ENCODE peak calls at places on chromosomes 13 and 19, in five cellular contexts. L is GM12878, C is SK-N-SH, E is K562, U is HepG2. T is an unnamed sample.
A peak's percentile ranks its signal among the peaks of the same experiment; 100 is the strongest.

GRCh38 chr19:27681972-27682371 is 1531.0 kb downstream of the UQCRFS1 start:
- DNase-seq in L (no peak), C (no peak), E (no peak), U (no peak), T (no peak)

GRCh38 chr13:111472559-111473460 is 152.4 kb downstream of the TEX29 start:
- DNase-seq in L (no peak), C (no peak), E (no peak), U (no peak), T (no peak)

GRCh38 chr13:104461049-104461448 is 1394.8 kb upstream of the SLC10A2 start:
- DNase-seq in L (no peak), C (no peak), E (no peak), U (no peak), T (no peak)

GRCh38 chr19:2051771-2052704 is 994 bp upstream of the MKNK2 start:
- DNase-seq in L (peak; percentile 72), C (no peak), E (no peak), U (no peak), T (no peak)

GRCh38 chr13:102847272-102848234 is 1.7 kb downstream of the ERCC5 start:
- DNase-seq in L (no peak), C (peak; percentile 17), E (peak; percentile 39), U (no peak), T (peak; percentile 54)

GRCh38 chr13:107138987-107139386 is 571.0 kb upstream of the ARGLU1 start:
- DNase-seq in L (no peak), C (no peak), E (no peak), U (no peak), T (no peak)

GRCh38 chr13:98529171-98529570 is 47.7 kb downstream of the STK24 start:
- DNase-seq in L (no peak), C (no peak), E (no peak), U (no peak), T (no peak)

GRCh38 chr19:4517451-4518057 is 732 bp downstream of the PLIN4 start:
- DNase-seq in L (no peak), C (no peak), E (no peak), U (no peak), T (no peak)

DNA sequence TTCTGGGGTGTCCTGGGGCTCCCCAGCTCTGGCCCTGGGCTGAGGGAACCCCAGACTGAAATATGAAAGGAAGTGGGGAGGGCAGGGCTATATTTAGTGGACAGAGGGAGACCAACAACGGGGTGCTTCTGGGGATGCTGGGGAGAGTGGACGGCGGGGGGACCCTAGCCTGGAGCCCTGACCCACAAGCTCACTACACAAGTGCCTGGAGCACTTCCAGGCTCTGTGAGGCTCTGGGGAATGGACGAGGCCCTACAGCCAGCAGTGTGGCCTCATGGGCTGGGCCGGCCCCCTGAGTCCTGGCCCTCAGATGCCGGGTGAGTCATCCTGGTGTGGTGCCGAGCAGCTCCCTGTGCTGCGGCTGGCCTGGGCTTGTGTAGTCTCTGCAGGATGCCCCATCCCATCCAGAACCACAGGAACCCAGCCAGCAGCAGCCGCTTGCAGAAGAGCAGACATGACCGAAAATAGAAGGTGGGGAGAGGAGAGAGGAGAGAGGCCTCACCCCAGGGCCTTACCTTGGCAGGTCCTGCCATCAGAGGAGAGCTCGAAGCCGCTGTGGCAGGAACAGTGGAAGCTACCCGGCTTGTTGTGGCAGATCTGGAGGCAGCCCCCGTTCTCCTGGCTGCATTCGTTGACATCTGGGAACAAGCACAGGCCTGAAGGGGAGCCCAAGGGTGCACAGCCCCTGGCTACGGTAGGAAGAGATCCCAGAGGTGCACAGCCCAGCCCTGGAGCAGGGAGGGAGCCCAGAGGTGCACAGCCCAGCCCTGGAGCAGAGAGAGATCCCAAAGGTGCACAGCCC is 26.1 kb downstream of the GAS6 start:
- DNase-seq in L (no peak), C (peak; percentile 84), E (peak; percentile 49), U (peak; percentile 55), T (peak; percentile 98)
- H2AFZ ChIP-seq in L (no peak overlapping the region), C (no peak overlapping the region), E (no peak overlapping the region), U (no peak overlapping the region), T (peak overlapping the region; percentile 80)

GRCh38 chr13:113410472-113411201 is 42.7 kb downstream of the ADPRHL1 start:
- DNase-seq in L (no peak), C (no peak), E (no peak), U (peak; percentile 61), T (peak; percentile 93)
- TF ChIP-seq SMC3 in L (no peak), C (no peak), E (no peak), U (no peak), T (no peak)

DNA sequence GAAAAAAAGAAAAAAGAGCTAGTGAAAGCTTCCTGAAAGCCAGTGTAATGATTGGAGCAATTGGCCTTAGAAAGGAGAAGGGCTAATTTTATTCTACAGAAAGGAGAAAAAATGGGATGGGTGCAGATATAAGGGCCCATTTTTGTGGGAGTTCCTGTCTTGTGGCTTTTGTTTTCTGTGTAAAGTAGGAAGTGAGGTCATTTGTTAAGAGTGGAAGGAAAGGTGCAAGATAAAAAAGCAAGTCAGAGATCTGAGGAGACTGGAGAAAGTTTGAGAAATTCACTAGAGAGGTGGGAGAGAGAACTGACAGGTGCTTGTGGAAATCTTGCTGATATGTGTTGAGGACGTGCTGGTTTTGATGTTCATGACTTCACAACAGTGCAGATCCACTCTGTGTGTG is 349.4 kb downstream of the DLEU7 start:
- DNase-seq in L (no peak), C (no peak), E (no peak), U (no peak), T (no peak)
- H2AFZ ChIP-seq in L (no peak overlapping the region), C (no peak overlapping the region), E (no peak overlapping the region), U (no peak overlapping the region), T (no peak overlapping the region)

GRCh38 chr19:39390460-39390758 is 497 bp downstream of the PAF1 start:
- DNase-seq in L (no peak), C (no peak), E (no peak), U (no peak), T (no peak)
- TF ChIP-seq SMC3 in L (no peak), C (no peak), E (no peak), U (no peak), T (no peak)

GRCh38 chr13:79933389-79933788 is 407.5 kb downstream of the SPRY2 start:
- DNase-seq in L (no peak), C (no peak), E (no peak), U (no peak), T (no peak)

GRCh38 chr13:79932556-79932955 is 408.4 kb downstream of the SPRY2 start:
- DNase-seq in L (no peak), C (no peak), E (no peak), U (no peak), T (no peak)

GRCh38 chr13:79937311-79938243 is 403.3 kb downstream of the SPRY2 start:
- DNase-seq in L (no peak), C (no peak), E (no peak), U (no peak), T (no peak)

GRCh38 chr13:79936368-79937136 is 404.4 kb downstream of the SPRY2 start:
- DNase-seq in L (no peak), C (peak; percentile 61), E (no peak), U (peak; percentile 3), T (peak; percentile 100)

GRCh38 chr13:79935121-79935520 is 405.8 kb downstream of the SPRY2 start:
- DNase-seq in L (no peak), C (no peak), E (no peak), U (no peak), T (peak; percentile 20)
- H2AFZ ChIP-seq in L (no peak overlapping the region), C (peak overlapping the region; percentile 73), E (no peak overlapping the region), U (no peak overlapping the region), T (no peak overlapping the region)

GRCh38 chr13:30135351-30135750 is 172.0 kb downstream of the KATNAL1 start:
- DNase-seq in L (no peak), C (no peak), E (no peak), U (no peak), T (no peak)

GRCh38 chr13:30133976-30134375 is 173.4 kb downstream of the KATNAL1 start:
- DNase-seq in L (no peak), C (no peak), E (no peak), U (no peak), T (no peak)

GRCh38 chr13:30133554-30133912 is 173.8 kb downstream of the KATNAL1 start:
- DNase-seq in L (no peak), C (no peak), E (peak; percentile 44), U (no peak), T (no peak)

GRCh38 chr13:30134578-30134977 is 172.8 kb downstream of the KATNAL1 start:
- DNase-seq in L (no peak), C (no peak), E (no peak), U (no peak), T (no peak)

GRCh38 chr13:30132623-30133553 is 174.5 kb downstream of the KATNAL1 start:
- DNase-seq in L (no peak), C (peak; percentile 91), E (peak; percentile 88), U (peak; percentile 80), T (peak; percentile 89)
- TF ChIP-seq SMC3 in L (peak; percentile 98), C (peak; percentile 98), E (peak; percentile 76), U (peak; percentile 61), T (peak; percentile 98)

GRCh38 chr13:105474983-105475382 is 1060.5 kb downstream of the EFNB2 start:
- DNase-seq in L (no peak), C (peak; percentile 30), E (no peak), U (no peak), T (no peak)
- H2AFZ ChIP-seq in L (no peak overlapping the region), C (no peak overlapping the region), E (no peak overlapping the region), U (no peak overlapping the region), T (no peak overlapping the region)

GRCh38 chr13:24218320-24218719 is 57.8 kb downstream of the SPATA13 start:
- DNase-seq in L (no peak), C (no peak), E (no peak), U (no peak), T (no peak)

GRCh38 chr13:24218977-24219376 is 58.5 kb downstream of the SPATA13 start:
- DNase-seq in L (no peak), C (no peak), E (no peak), U (no peak), T (no peak)

GRCh38 chr13:24216176-24216575 is 55.7 kb downstream of the SPATA13 start:
- DNase-seq in L (no peak), C (no peak), E (no peak), U (no peak), T (no peak)

GRCh38 chr13:24215732-24216131 is 55.2 kb downstream of the SPATA13 start:
- DNase-seq in L (no peak), C (no peak), E (no peak), U (no peak), T (peak; percentile 60)

DNA sequence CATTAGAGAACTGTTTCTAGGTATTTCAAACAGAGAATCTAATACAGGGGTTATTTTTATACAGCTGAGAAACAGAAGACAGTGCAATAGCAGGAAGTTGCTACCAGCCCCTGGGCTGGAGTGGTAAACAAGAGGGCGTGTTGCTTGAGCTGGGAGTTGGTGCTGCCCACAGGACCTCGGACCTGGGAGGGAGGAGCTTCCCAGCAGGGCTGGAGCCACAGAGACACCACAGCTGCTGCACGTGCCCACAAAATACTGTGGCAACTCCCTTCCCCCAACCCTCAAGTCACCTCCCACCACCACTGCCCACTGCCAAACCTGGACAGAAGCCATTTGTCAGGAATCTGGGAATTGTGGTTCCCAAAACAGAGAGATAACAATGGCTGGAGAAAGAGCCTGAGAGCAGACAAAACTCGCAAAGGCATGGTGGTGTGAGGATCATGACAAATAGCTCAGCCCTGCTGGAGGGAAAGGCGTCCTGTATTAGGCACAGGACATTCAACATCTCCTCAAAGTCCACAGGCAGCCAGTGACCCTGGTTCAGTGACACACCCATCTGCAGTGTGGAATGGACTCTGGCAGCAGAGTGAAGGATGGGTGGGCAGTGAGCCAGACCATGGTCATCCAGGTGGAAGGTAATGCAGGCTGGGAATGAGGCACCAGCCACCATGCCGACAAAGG is 57.2 kb downstream of the SPATA13 start:
- DNase-seq in L (no peak), C (no peak), E (no peak), U (peak; percentile 72), T (no peak)
- TF ChIP-seq SMC3 in L (no peak), C (no peak), E (no peak), U (no peak), T (no peak)